ENCODE peak calls at places on chromosome 19, in five cellular contexts. O is A549, Y is transverse colon, P is ovary, S is stomach. W is an unnamed sample.

GRCh38 chr19:58393725-58394033 is 1.8 kb upstream of the RNF225 start:
- DNase-seq in O (no peak), Y (no peak), P (no peak), S (no peak), W (no peak)

GRCh38 chr19:19416280-19416679 is 10.8 kb downstream of the GATAD2A start:
- DNase-seq in O (no peak), Y (no peak), P (no peak), S (no peak), W (no peak)

GRCh38 chr19:46604781-46605355 is 3.7 kb downstream of the CALM3 start:
- DNase-seq in O (no peak), Y (no peak), P (peak), S (no peak), W (no peak)

GRCh38 chr19:21028969-21029268 is 8.5 kb downstream of the ZNF430 start:
- DNase-seq in O (no peak), Y (no peak), P (no peak), S (no peak), W (no peak)

GRCh38 chr19:13047374-13047773 is 52.1 kb downstream of the NFIX start:
- DNase-seq in O (no peak), Y (no peak), P (no peak), S (no peak), W (no peak)

GRCh38 chr19:23799321-23799720 is 40.6 kb upstream of the ZNF681 start:
- DNase-seq in O (no peak), Y (no peak), P (no peak), S (no peak), W (no peak)

GRCh38 chr19:29697523-29698261 is 17.4 kb downstream of the C19orf12 start:
- DNase-seq in O (no peak), Y (no peak), P (no peak), S (no peak), W (no peak)

GRCh38 chr19:2332341-2333026 is 4.0 kb downstream of the SPPL2B start:
- DNase-seq in O (no peak), Y (peak), P (no peak), S (no peak), W (no peak)

GRCh38 chr19:16938211-16938610 is 49.4 kb downstream of the F2RL3 start:
- DNase-seq in O (no peak), Y (no peak), P (no peak), S (no peak), W (no peak)

DNA sequence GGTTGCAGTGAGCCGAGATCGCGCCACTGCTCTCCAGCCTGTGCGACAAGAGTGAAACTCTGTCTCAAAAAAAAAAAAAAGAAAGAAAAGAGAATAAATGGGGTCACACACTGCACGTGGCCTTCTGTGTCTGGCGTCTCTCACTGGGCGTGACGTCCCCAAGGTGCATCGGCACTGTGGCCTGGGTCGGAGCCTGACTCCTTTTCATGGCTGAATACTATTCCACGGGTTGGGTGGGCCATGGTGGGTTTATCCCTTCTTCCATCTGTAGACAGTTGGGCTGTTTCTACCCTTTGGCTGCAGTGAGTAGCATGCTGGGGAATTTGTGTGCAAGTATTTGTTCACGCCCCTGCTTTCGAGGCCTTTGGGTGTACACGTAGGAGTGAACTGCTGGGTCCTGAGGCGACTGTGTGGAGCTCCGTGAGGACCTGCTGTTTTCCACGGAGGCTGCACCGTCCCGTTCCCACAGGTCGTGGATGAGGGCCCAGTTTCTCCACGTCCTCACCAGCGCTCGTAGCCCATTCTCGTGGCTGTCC is 8.3 kb upstream of the MISP start:
- DNase-seq in O (no peak), Y (no peak), P (no peak), S (no peak), W (no peak)
- H3K27ac ChIP-seq in O (no peak), Y (peak), P (no peak), S (no peak), W (no peak)

DNA sequence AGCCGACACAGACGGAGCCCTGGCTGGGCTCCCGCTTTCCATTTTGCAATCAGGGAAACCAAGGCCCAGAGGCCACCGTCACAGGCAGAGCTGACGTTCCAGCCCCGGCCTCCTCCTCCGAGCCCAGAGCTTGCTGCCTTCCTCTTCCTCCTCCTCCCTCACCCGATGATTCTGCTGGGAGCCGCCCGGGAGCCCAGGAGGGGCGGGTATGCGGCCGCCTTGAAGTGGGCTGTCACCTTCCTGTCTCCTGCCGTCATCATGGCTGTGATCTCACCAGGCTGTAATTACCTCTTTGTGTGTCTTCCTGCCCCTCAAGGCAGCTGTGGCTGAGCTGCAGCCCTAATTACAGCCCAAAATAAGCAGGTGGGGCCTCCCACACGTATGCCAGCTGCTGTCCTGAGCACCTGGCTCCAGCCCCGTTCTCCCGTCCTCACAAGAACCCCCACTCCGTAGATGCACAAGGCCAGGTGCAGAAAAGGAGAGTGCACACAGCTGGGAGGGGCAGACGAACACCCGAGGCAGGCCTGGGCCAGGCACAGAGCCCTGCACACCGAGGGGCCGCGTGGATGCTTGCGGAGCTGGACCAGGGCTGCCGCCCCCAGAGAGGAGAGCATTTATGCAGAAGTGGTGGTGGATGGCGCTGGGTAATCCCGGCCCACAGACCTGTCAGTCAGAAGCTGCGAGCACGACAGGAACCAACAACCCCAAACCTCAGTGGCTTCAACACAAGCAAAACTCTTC is 4.0 kb downstream of the TPGS1 start:
- DNase-seq in O (no peak), Y (peak), P (no peak), S (peak), W (peak)
- TF ChIP-seq EP300 in O (no peak), Y (no peak), P (no peak), S (no peak), W (no peak)

GRCh38 chr19:18308948-18309325 is 13.9 kb downstream of the LSM4 start:
- DNase-seq in O (no peak), Y (no peak), P (no peak), S (no peak), W (no peak)
- H3K27ac ChIP-seq in O (peak), Y (no peak), P (peak), S (no peak), W (no peak)

GRCh38 chr19:36114763-36115452 is at the start of gene POLR2I:
- DNase-seq in O (peak), Y (peak), P (peak), S (peak), W (peak)
- TF ChIP-seq EP300 in O (no peak), Y (no peak), P (no peak), S (no peak), W (no peak)

W was measured in upper lobe of left lung.